ENCODE peak calls at places on chromosomes 2 and 18, in eight cellular contexts. U is kidney epithelial cell, H is cardiac fibroblast, Z is GM23338, R is MCF 10A, Y is MM.1S, S is foreskin keratinocyte, M is brain microvascular endothelial cell. D is an unnamed sample.

GRCh38 chr2:31170071-31170698 is 31.9 kb upstream of the GALNT14 start:
- DNase-seq in U (peak), H (peak), Z (peak), R (peak), Y (peak), S (peak), M (peak), D (peak)

GRCh38 chr2:202339052-202339870 is 36.9 kb upstream of the BMPR2 start:
- DNase-seq in U (no peak), H (peak), Z (no peak), R (peak), Y (no peak), S (peak), M (peak), D (peak)

GRCh38 chr2:10462178-10463083 is 14.3 kb upstream of the ODC1 start:
- DNase-seq in U (no peak), H (no peak), Z (peak), R (no peak), Y (no peak), S (no peak), M (no peak), D (no peak)

GRCh38 chr2:177138823-177139222 is 73.8 kb upstream of the HNRNPA3 start:
- DNase-seq in U (no peak), H (no peak), Z (no peak), R (no peak), Y (peak), S (no peak), M (no peak), D (no peak)

GRCh38 chr2:227908266-227909054 is 37.0 kb downstream of the DAW1 start:
- DNase-seq in U (no peak), H (peak), Z (no peak), R (no peak), Y (no peak), S (peak), M (peak), D (no peak)

GRCh38 chr2:241195506-241196130 is 7.1 kb downstream of the ANO7 start:
- DNase-seq in U (no peak), H (no peak), Z (no peak), R (no peak), Y (no peak), S (no peak), M (no peak), D (no peak)

GRCh38 chr2:28152585-28153284 is 239.9 kb upstream of the FOSL2 start:
- DNase-seq in U (peak), H (peak), Z (no peak), R (no peak), Y (no peak), S (peak), M (no peak), D (no peak)

GRCh38 chr2:107303964-107304363 is 418.0 kb upstream of the ST6GAL2 start:
- DNase-seq in U (peak), H (peak), Z (no peak), R (no peak), Y (peak), S (no peak), M (peak), D (no peak)

GRCh38 chr2:75560768-75561565 is at the start of gene EVA1A:
- DNase-seq in U (peak), H (peak), Z (peak), R (peak), Y (peak), S (peak), M (peak), D (peak)

GRCh38 chr2:188965147-188965546 is 9.0 kb upstream of the COL3A1 start:
- DNase-seq in U (no peak), H (peak), Z (no peak), R (no peak), Y (no peak), S (no peak), M (no peak), D (no peak)

GRCh38 chr18:31447530-31448191 is at the start of gene DSG3:
- DNase-seq in U (no peak), H (no peak), Z (peak), R (peak), Y (no peak), S (peak), M (no peak), D (no peak)

GRCh38 chr2:33064349-33064801 is 117.6 kb downstream of the LTBP1 start:
- DNase-seq in U (no peak), H (peak), Z (no peak), R (no peak), Y (no peak), S (no peak), M (peak), D (no peak)

GRCh38 chr2:86251840-86252266 is 52.6 kb downstream of the MRPL35 start:
- DNase-seq in U (no peak), H (no peak), Z (no peak), R (no peak), Y (no peak), S (no peak), M (no peak), D (no peak)

GRCh38 chr2:43224571-43225092 is 1.8 kb downstream of the ZFP36L2 start:
- DNase-seq in U (no peak), H (peak), Z (peak), R (no peak), Y (peak), S (no peak), M (peak), D (no peak)

GRCh38 chr2:67346718-67347407 is 50.3 kb upstream of the ETAA1 start:
- DNase-seq in U (peak), H (no peak), Z (no peak), R (peak), Y (no peak), S (peak), M (no peak), D (no peak)

GRCh38 chr2:47490406-47490805 is 87.5 kb downstream of the MSH2 start:
- DNase-seq in U (no peak), H (no peak), Z (peak), R (peak), Y (no peak), S (peak), M (no peak), D (no peak)

GRCh38 chr2:119408221-119408619 is 23.4 kb upstream of the TMEM37 start:
- DNase-seq in U (no peak), H (no peak), Z (peak), R (no peak), Y (peak), S (no peak), M (no peak), D (peak)

GRCh38 chr2:143852748-143853147 is 667.2 kb downstream of the ZEB2 start:
- DNase-seq in U (no peak), H (no peak), Z (peak), R (no peak), Y (no peak), S (no peak), M (no peak), D (peak)

GRCh38 chr2:143847257-143847656 is 672.7 kb downstream of the ZEB2 start:
- DNase-seq in U (no peak), H (no peak), Z (no peak), R (no peak), Y (no peak), S (no peak), M (no peak), D (no peak)

GRCh38 chr2:143844986-143845385 is 674.9 kb downstream of the ZEB2 start:
- DNase-seq in U (no peak), H (no peak), Z (no peak), R (no peak), Y (no peak), S (no peak), M (no peak), D (no peak)

DNA sequence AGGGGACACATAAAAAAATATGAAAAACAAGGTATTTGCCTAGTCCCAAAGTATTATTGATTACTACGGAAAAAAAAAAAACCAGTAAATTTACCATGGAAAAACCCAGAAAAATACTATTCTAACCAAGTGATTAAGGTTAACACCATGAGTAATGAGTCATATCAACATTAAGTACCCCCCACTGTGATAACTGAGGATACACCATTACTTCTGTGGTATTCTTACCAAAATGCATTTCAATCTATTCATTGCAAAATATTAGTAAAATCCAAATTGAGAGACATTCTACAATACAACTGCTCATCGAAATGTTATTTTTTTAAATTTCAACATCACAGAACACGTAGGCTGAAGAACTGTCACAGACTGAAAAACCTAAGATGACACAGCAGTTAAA is 669.8 kb downstream of the ZEB2 start:
- DNase-seq in U (no peak), H (no peak), Z (no peak), R (no peak), Y (no peak), S (no peak), M (no peak), D (peak)
- TF ChIP-seq CTCF in U (no peak), H (no peak), Z (no peak), R (no peak), Y (no peak), S (no peak), M (no peak), D (no peak)

GRCh38 chr2:36597532-36598377 is at the start of gene FEZ2:
- DNase-seq in U (peak), H (peak), Z (peak), R (peak), Y (peak), S (peak), M (peak), D (peak)
- TF ChIP-seq CTCF in U (no peak), H (no peak), Z (no peak), R (no peak), Y (no peak), S (no peak), M (no peak), D (no peak)

DNA sequence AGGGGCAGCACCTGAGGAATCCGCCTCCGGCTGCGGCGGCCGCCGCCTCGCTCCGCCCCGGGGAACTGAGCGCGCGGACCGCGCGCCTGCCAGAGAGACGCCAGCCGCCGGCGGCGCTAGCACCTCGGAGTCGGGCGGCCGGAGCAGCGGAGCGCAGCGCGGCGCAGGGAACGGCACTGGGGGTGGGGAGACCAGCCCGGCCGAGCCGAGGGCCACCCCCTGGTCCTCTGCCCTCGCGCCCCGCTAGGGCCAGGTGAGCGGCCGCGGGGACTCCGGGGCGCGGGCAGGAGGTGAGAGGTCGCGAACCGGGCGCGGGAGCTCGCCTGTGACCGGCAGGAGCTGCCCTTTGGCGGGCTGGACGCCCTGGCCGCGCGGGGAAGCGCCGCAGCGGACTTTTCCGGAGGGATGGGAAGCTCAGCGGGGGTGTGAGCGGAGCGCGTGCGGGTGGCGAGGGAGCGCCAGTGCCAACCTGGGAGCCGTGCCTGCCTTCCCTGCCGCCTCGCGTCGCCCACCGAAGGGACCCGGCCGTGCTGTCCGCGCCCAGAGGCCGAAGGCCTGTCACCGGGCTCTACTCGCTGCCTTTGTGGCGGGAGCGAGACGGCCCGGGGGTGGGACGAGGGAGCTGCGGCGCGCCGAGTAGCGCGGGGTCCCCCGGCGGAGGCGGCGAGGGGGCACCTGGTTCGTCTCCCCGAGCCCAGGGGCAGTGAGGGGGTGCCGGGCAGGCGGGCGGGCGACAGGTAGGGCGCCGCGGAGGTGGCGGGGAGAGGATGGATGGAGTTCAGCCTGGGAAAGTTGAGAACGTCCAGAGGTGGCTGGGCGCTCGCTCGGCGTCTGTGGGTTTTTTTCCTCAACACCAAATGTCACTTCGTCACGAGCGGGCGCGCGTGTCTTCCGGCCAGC is at the start of gene GREB1L:
- DNase-seq in U (no peak), H (peak), Z (peak), R (peak), Y (peak), S (peak), M (no peak), D (peak)
- TF ChIP-seq CTCF in U (no peak), H (peak), Z (peak), R (peak), Y (peak), S (peak), M (no peak), D (no peak)

GRCh38 chr18:26804474-26804873 is 61.0 kb downstream of the AQP4 start:
- DNase-seq in U (no peak), H (no peak), Z (peak), R (no peak), Y (no peak), S (no peak), M (no peak), D (no peak)
- TF ChIP-seq CTCF in U (peak), H (no peak), Z (peak), R (peak), Y (peak), S (peak), M (peak), D (peak)

DNA sequence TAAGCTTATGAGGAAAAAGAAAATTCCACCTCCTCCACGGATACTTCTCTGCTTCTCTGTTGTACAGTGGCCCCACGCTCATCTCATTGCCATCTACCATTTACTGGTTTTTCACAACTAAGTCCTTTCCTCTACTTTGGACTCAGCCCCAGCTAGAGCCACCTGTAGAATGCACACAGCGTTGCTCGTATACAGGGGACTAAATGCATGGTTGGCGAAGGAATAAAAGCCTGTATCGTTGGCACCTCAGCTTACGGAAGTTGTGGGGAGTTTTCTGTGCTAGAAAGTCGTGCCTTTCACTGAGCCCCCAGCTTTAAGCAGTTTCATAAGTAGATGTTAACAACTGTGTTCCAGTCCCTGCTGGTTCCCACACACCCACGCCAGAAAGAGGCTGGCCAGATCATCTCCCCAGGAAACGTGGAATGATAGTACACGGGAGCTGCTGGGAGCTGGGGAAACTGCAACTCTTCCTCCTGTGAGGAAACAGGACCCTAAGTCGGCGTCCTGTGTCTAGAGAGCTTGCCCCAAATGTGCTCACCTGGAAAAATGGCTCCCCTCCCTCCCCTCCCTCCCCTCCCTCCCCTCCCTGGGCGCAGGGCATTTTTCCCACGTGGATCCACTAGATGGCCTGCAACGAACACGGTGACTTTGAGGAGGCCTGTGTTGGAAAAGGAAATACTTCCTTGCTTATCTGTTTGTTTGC is 43.7 kb upstream of the RFX8 start:
- DNase-seq in U (no peak), H (peak), Z (peak), R (peak), Y (no peak), S (peak), M (peak), D (peak)
- TF ChIP-seq CTCF in U (peak), H (peak), Z (peak), R (peak), Y (no peak), S (peak), M (peak), D (peak)

GRCh38 chr2:144453039-144453336 is 66.9 kb downstream of the ZEB2 start:
- DNase-seq in U (no peak), H (peak), Z (no peak), R (no peak), Y (no peak), S (no peak), M (peak), D (peak)
- TF ChIP-seq CTCF in U (no peak), H (no peak), Z (no peak), R (no peak), Y (no peak), S (no peak), M (no peak), D (no peak)

DNA sequence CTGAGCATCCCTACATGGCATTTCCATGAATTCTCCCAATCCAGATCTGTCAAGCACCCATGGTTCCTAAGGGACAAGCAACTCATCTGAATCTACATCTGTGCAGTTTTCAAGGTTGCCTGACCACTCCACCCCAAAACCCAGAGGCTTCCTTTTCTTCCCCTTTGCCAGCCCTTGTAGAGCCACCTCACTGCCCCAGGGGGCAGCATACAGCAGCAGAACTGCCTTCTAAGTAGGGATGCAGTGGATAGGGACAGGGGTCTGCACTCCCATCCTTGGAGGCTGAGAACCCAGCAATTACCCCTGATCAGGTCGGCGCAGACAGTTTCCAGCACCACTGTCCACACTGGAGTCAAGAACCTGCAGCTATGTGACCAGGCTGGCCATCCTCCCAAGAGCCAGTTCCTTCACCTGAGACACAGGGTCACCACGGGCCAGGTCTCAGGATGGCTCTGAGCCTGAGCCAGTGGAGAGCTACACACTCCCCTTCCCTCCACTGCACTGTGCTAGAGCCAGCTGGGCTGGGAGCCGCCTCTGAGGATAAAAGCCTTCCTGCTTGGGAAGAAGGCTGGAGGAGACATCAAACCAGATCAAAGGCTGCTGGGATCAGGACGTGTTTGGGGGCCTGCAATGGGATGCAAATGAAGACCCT is 283.1 kb downstream of the CELF4 start:
- DNase-seq in U (no peak), H (no peak), Z (peak), R (no peak), Y (no peak), S (no peak), M (no peak), D (no peak)
- TF ChIP-seq CTCF in U (peak), H (no peak), Z (peak), R (peak), Y (peak), S (peak), M (peak), D (peak)